ENCODE peak calls at places on chromosomes 12 and 14, in five cellular contexts. H is ascending aorta, Y is colonic mucosa, F is astrocyte of the cerebellum, J is right atrium auricular region. U is an unnamed sample.

GRCh38 chr12:56229082-56229481 is 769 bp upstream of the SLC39A5 start:
- DNase-seq in H (no peak), Y (no peak), F (no peak), J (no peak), U (no peak)

GRCh38 chr12:47095446-47096236 is 15.9 kb upstream of the AMIGO2 start:
- DNase-seq in H (no peak), Y (no peak), F (peak; percentile 63), J (no peak), U (no peak)

GRCh38 chr14:83556746-83557460 is 1973.0 kb upstream of the FLRT2 start:
- DNase-seq in H (no peak), Y (no peak), F (peak; percentile 64), J (no peak), U (no peak)

GRCh38 chr14:106606936-106607335 is 1080.6 kb downstream of the TMEM121 start:
- DNase-seq in H (no peak), Y (no peak), F (no peak), J (no peak), U (no peak)

GRCh38 chr14:50985124-50985815 is 41.0 kb upstream of the PYGL start:
- DNase-seq in H (no peak), Y (no peak), F (no peak), J (no peak), U (no peak)

GRCh38 chr14:61607570-61608244 is 87.6 kb upstream of the HIF1A start:
- DNase-seq in H (no peak), Y (no peak), F (no peak), J (no peak), U (no peak)

GRCh38 chr12:75715682-75716081 is 204.3 kb upstream of the KRR1 start:
- DNase-seq in H (no peak), Y (no peak), F (no peak), J (no peak), U (no peak)

GRCh38 chr14:59570122-59570521 is 6.5 kb downstream of the CCDC175 start:
- DNase-seq in H (no peak), Y (peak; percentile 41), F (no peak), J (no peak), U (no peak)

GRCh38 chr12:17571047-17571446 is 518.9 kb downstream of the RERGL start:
- DNase-seq in H (no peak), Y (no peak), F (no peak), J (no peak), U (no peak)

GRCh38 chr12:9113987-9114309 is 1.8 kb downstream of the A2M start:
- DNase-seq in H (no peak), Y (no peak), F (no peak), J (no peak), U (no peak)

GRCh38 chr14:60859525-60859924 is 121.4 kb downstream of the TRMT5 start:
- DNase-seq in H (no peak), Y (no peak), F (no peak), J (no peak), U (no peak)

GRCh38 chr12:118737985-118738540 is 243.3 kb upstream of the SRRM4 start:
- DNase-seq in H (no peak), Y (no peak), F (no peak), J (no peak), U (no peak)

GRCh38 chr12:68477256-68477655 is 133.4 kb upstream of the RAP1B start:
- DNase-seq in H (no peak), Y (no peak), F (no peak), J (no peak), U (no peak)

GRCh38 chr14:95043314-95043713 is 114.0 kb downstream of the DICER1 start:
- DNase-seq in H (no peak), Y (no peak), F (no peak), J (peak; percentile 16), U (peak; percentile 51)

GRCh38 chr14:61102549-61103466 is 121.8 kb downstream of the SLC38A6 start:
- DNase-seq in H (no peak), Y (no peak), F (no peak), J (no peak), U (no peak)

GRCh38 chr12:106245767-106246166 is 2.1 kb downstream of the CKAP4 start:
- DNase-seq in H (no peak), Y (peak; percentile 89), F (no peak), J (peak; percentile 81), U (peak; percentile 59)

GRCh38 chr14:62983821-62984220 is 61.4 kb downstream of the KCNH5 start:
- DNase-seq in H (no peak), Y (no peak), F (no peak), J (no peak), U (no peak)

GRCh38 chr14:95520346-95520745 is 3.9 kb upstream of the SYNE3 start:
- DNase-seq in H (no peak), Y (no peak), F (no peak), J (no peak), U (no peak)

GRCh38 chr12:112539221-112539620 is 120.5 kb downstream of the PTPN11 start:
- DNase-seq in H (no peak), Y (no peak), F (no peak), J (no peak), U (no peak)

GRCh38 chr14:100604709-100605108 is 17.5 kb upstream of the BEGAIN start:
- DNase-seq in H (no peak), Y (no peak), F (no peak), J (no peak), U (no peak)

GRCh38 chr12:51809193-51809592 is 39.3 kb downstream of the FIGNL2 start:
- DNase-seq in H (no peak), Y (no peak), F (no peak), J (no peak), U (no peak)

GRCh38 chr12:107242189-107242588 is 148.8 kb upstream of the CRY1 start:
- DNase-seq in H (no peak), Y (no peak), F (no peak), J (no peak), U (peak; percentile 21)

GRCh38 chr12:4227046-4227445 is 46.5 kb upstream of the CCND2 start:
- DNase-seq in H (no peak), Y (no peak), F (no peak), J (no peak), U (no peak)

GRCh38 chr12:46071769-46072624 is 81.6 kb upstream of the SCAF11 start:
- DNase-seq in H (no peak), Y (peak; percentile 83), F (peak; percentile 35), J (peak; percentile 63), U (no peak)

GRCh38 chr12:106133136-106134087 is 5.3 kb downstream of the NUAK1 start:
- DNase-seq in H (no peak), Y (no peak), F (no peak), J (no peak), U (no peak)

GRCh38 chr12:130795906-130796305 is 43.1 kb downstream of the STX2 start:
- DNase-seq in H (no peak), Y (no peak), F (no peak), J (no peak), U (no peak)

GRCh38 chr12:93679308-93679933 is 2.2 kb downstream of the CRADD start:
- DNase-seq in H (no peak), Y (no peak), F (no peak), J (no peak), U (no peak)

GRCh38 chr12:130347588-130347987 is 9.9 kb downstream of the PIWIL1 start:
- DNase-seq in H (no peak), Y (no peak), F (no peak), J (no peak), U (no peak)

GRCh38 chr14:101823511-101824120 is 62.1 kb downstream of the PPP2R5C start:
- DNase-seq in H (no peak), Y (no peak), F (no peak), J (no peak), U (no peak)

DNA sequence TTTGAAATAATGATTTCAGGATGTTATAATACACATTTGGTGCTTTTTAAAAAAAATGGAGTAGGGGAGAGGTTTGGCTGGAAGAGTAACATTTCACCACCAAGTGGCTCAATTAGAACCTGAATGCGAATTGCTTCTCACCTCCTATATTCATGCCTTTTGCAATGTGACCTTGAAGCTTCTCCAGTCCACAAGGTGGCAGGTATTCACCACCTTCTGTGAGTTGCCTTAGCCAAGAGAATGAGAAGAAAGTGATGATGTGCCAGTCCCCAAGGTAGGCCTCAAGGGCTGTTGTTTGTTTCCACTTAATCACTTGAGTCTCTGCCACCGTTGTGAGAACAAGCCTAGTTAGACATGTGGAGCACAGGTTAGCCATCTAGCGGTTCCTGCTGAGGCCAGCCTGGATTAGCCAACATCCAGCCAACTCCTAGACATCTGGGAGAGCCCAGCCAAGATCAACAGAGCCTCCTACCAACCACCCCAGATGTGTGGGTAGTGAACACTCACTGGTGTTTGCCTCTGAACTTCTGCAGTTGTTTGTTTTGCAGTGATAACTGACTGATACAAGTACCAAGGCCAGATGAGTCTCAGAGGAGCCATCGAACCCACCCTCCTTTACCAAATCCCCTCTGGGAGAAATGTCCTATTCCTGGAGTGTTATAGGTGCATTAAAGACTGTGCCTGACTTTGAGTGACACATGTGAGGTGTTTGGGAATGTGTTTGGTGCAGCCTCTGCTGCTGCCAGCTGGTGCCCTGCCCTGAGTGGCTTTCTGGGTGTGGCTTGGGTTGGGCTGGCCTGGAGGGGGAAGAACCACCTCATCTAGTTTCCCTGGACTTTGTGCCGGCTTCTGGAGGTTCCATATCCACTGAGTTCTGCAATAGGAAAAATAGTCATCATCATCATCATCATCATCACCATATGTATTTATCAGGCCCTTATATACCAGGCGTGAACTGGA is 132.5 kb upstream of the RFLNA start:
- DNase-seq in H (no peak), Y (peak; percentile 71), F (no peak), J (no peak), U (no peak)
- TF ChIP-seq CTCF in H (no peak), Y (no peak), F (no peak), J (no peak), U (no peak)

DNA sequence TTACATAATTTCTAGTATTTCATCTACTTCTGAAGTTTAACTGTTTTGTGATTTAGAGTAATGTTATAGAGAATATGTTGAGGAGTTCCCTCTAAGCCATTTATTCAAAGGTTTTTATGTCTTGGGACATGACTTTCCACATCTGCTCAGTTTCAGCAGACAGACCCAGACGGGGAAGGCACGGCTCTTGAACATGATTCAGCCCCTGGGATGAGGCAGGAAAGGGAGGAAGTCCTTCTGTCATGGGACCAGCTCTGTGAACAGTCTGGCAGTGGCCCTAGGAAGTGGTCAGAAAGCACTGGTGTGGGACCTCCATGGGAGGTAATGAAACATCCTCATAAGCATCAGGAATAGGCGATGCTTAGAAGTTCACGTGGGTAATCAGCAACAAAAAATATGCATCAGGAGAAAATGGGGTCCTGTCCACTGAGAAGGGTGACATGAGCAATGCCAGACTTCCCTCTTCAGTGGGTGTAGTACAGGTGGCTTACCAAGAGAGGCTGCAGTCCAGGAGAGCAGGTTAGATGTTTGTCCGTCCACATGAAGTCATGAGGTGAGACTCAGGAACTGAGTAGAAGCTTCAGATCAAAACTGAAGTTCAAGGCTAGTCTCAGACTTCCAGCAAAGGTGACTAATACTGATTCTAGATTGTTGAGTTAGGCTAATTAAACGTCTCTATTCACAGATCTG is 248.5 kb downstream of the IPO8 start:
- DNase-seq in H (no peak), Y (no peak), F (no peak), J (no peak), U (no peak)
- TF ChIP-seq CTCF in H (no peak), Y (no peak), F (no peak), J (no peak), U (no peak)

DNA sequence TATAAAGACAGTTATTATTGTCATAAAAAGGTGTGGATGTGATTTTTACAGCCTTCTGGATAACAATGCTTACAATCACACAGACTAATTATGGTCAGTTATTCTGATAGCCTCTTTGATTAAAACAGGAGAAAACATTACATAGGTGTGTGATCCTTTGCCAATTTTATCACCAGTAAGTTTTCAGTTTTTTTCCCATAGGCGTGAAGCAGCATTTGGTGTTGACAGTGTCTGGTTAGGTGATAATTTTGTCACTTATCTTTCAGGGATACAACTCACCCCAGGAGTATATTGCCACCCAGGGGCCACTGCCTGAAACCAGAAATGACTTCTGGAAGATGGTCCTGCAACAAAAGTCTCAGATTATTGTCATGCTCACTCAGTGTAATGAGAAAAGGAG is 208.8 kb downstream of the EPS8 start:
- DNase-seq in H (no peak), Y (peak; percentile 52), F (no peak), J (no peak), U (no peak)
- TF ChIP-seq CTCF in H (no peak), Y (no peak), F (no peak), J (no peak), U (no peak)

GRCh38 chr12:132460571-132460970 is 29.4 kb upstream of the FBRSL1 start:
- DNase-seq in H (no peak), Y (peak; percentile 42), F (no peak), J (no peak), U (no peak)
- TF ChIP-seq CTCF in H (no peak), Y (no peak), F (peak; percentile 25), J (no peak), U (peak; percentile 32)